ENCODE peak calls at places on chromosomes 2 and 18, in ten cellular contexts. One of them, this sample, is unnamed.

GRCh38 chr2:232959139-232959538 is 53.9 kb downstream of the NGEF start:
- DNase-seq in uterus: no peak
- DNase-seq in GM13977: no peak
- DNase-seq in ovary: no peak
- DNase-seq in brain microvascular endothelial cell: no peak
- DNase-seq in fibroblast of lung: no peak
- DNase-seq in body of pancreas: no peak
- DNase-seq in astrocyte of the spinal cord: no peak
- DNase-seq in mesothelial cell of epicardium: no peak
- DNase-seq in GM12865: no peak
- DNase-seq in this sample: no peak

GRCh38 chr2:30622452-30622851 is 175.4 kb downstream of the LCLAT1 start:
- DNase-seq in astrocyte of the spinal cord: no peak
- DNase-seq in GM12865: no peak
- DNase-seq in body of pancreas: no peak
- DNase-seq in brain microvascular endothelial cell: no peak
- DNase-seq in fibroblast of lung: no peak
- DNase-seq in ovary: no peak
- DNase-seq in GM13977: no peak
- DNase-seq in uterus: no peak
- DNase-seq in mesothelial cell of epicardium: no peak
- DNase-seq in this sample: peak

GRCh38 chr2:223989860-223990237 is 32.6 kb downstream of the MRPL44 start:
- DNase-seq in ovary: no peak
- DNase-seq in astrocyte of the spinal cord: no peak
- DNase-seq in GM13977: no peak
- DNase-seq in mesothelial cell of epicardium: no peak
- DNase-seq in body of pancreas: no peak
- DNase-seq in brain microvascular endothelial cell: no peak
- DNase-seq in GM12865: no peak
- DNase-seq in fibroblast of lung: no peak
- DNase-seq in uterus: no peak
- DNase-seq in this sample: no peak

GRCh38 chr18:51122266-51123045 is 75.0 kb downstream of the MEX3C start:
- DNase-seq in body of pancreas: no peak
- DNase-seq in astrocyte of the spinal cord: no peak
- DNase-seq in uterus: no peak
- DNase-seq in brain microvascular endothelial cell: no peak
- DNase-seq in mesothelial cell of epicardium: no peak
- DNase-seq in GM12865: no peak
- DNase-seq in GM13977: no peak
- DNase-seq in fibroblast of lung: no peak
- DNase-seq in ovary: no peak
- DNase-seq in this sample: no peak

GRCh38 chr2:107591541-107591940 is 235.2 kb upstream of the RGPD4 start:
- DNase-seq in fibroblast of lung: no peak
- DNase-seq in ovary: no peak
- DNase-seq in brain microvascular endothelial cell: no peak
- DNase-seq in GM13977: no peak
- DNase-seq in uterus: no peak
- DNase-seq in mesothelial cell of epicardium: no peak
- DNase-seq in GM12865: no peak
- DNase-seq in astrocyte of the spinal cord: peak
- DNase-seq in body of pancreas: no peak
- DNase-seq in this sample: no peak

GRCh38 chr2:33033524-33034150 is 86.9 kb downstream of the LTBP1 start:
- DNase-seq in GM12865: no peak
- DNase-seq in GM13977: peak
- DNase-seq in mesothelial cell of epicardium: no peak
- DNase-seq in fibroblast of lung: peak
- DNase-seq in uterus: peak
- DNase-seq in body of pancreas: no peak
- DNase-seq in ovary: no peak
- DNase-seq in brain microvascular endothelial cell: peak
- DNase-seq in astrocyte of the spinal cord: peak
- DNase-seq in this sample: no peak

GRCh38 chr2:64601027-64601767 is 52.5 kb downstream of the SERTAD2 start:
- DNase-seq in ovary: no peak
- DNase-seq in fibroblast of lung: peak
- DNase-seq in astrocyte of the spinal cord: no peak
- DNase-seq in mesothelial cell of epicardium: no peak
- DNase-seq in GM12865: no peak
- DNase-seq in GM13977: no peak
- DNase-seq in body of pancreas: no peak
- DNase-seq in uterus: no peak
- DNase-seq in brain microvascular endothelial cell: no peak
- DNase-seq in this sample: no peak

GRCh38 chr18:45335644-45336043 is 279.6 kb upstream of the SLC14A2 start:
- DNase-seq in astrocyte of the spinal cord: peak
- DNase-seq in brain microvascular endothelial cell: no peak
- DNase-seq in GM13977: no peak
- DNase-seq in fibroblast of lung: no peak
- DNase-seq in mesothelial cell of epicardium: no peak
- DNase-seq in GM12865: no peak
- DNase-seq in uterus: no peak
- DNase-seq in body of pancreas: no peak
- DNase-seq in ovary: no peak
- DNase-seq in this sample: no peak

GRCh38 chr18:12432881-12433280 is 25.2 kb downstream of the PRELID3A start:
- DNase-seq in astrocyte of the spinal cord: no peak
- DNase-seq in body of pancreas: no peak
- DNase-seq in ovary: no peak
- DNase-seq in brain microvascular endothelial cell: no peak
- DNase-seq in fibroblast of lung: no peak
- DNase-seq in GM13977: no peak
- DNase-seq in uterus: no peak
- DNase-seq in GM12865: no peak
- DNase-seq in mesothelial cell of epicardium: no peak
- DNase-seq in this sample: no peak

GRCh38 chr2:38261569-38262513 is 115.2 kb downstream of the ATL2 start:
- DNase-seq in astrocyte of the spinal cord: no peak
- DNase-seq in body of pancreas: no peak
- DNase-seq in GM13977: peak
- DNase-seq in uterus: no peak
- DNase-seq in ovary: no peak
- DNase-seq in fibroblast of lung: no peak
- DNase-seq in GM12865: peak
- DNase-seq in mesothelial cell of epicardium: no peak
- DNase-seq in brain microvascular endothelial cell: no peak
- DNase-seq in this sample: peak

GRCh38 chr2:219252084-219252483 is 959 bp upstream of the TUBA4B start:
- DNase-seq in body of pancreas: no peak
- DNase-seq in astrocyte of the spinal cord: no peak
- DNase-seq in uterus: no peak
- DNase-seq in ovary: no peak
- DNase-seq in brain microvascular endothelial cell: no peak
- DNase-seq in fibroblast of lung: no peak
- DNase-seq in mesothelial cell of epicardium: no peak
- DNase-seq in GM13977: no peak
- DNase-seq in GM12865: peak
- DNase-seq in this sample: peak

GRCh38 chr2:123644053-123644452 is 381.0 kb upstream of the CNTNAP5 start:
- DNase-seq in mesothelial cell of epicardium: no peak
- DNase-seq in brain microvascular endothelial cell: no peak
- DNase-seq in body of pancreas: no peak
- DNase-seq in GM12865: no peak
- DNase-seq in astrocyte of the spinal cord: no peak
- DNase-seq in ovary: no peak
- DNase-seq in uterus: no peak
- DNase-seq in fibroblast of lung: no peak
- DNase-seq in GM13977: no peak
- DNase-seq in this sample: no peak

GRCh38 chr2:45264227-45265225 is 255.3 kb upstream of the SIX2 start:
- DNase-seq in body of pancreas: no peak
- DNase-seq in uterus: no peak
- DNase-seq in GM13977: no peak
- DNase-seq in brain microvascular endothelial cell: peak
- DNase-seq in astrocyte of the spinal cord: peak
- DNase-seq in mesothelial cell of epicardium: no peak
- DNase-seq in GM12865: peak
- DNase-seq in ovary: no peak
- DNase-seq in fibroblast of lung: peak
- DNase-seq in this sample: peak

GRCh38 chr18:48294894-48295585 is 114.1 kb downstream of the ZBTB7C start:
- DNase-seq in brain microvascular endothelial cell: no peak
- DNase-seq in astrocyte of the spinal cord: no peak
- DNase-seq in mesothelial cell of epicardium: peak
- DNase-seq in GM12865: no peak
- DNase-seq in GM13977: no peak
- DNase-seq in ovary: no peak
- DNase-seq in body of pancreas: no peak
- DNase-seq in uterus: no peak
- DNase-seq in fibroblast of lung: no peak
- DNase-seq in this sample: no peak

GRCh38 chr18:48297139-48297538 is 112.0 kb downstream of the ZBTB7C start:
- DNase-seq in GM13977: no peak
- DNase-seq in astrocyte of the spinal cord: no peak
- DNase-seq in mesothelial cell of epicardium: no peak
- DNase-seq in fibroblast of lung: no peak
- DNase-seq in uterus: no peak
- DNase-seq in ovary: no peak
- DNase-seq in body of pancreas: no peak
- DNase-seq in GM12865: no peak
- DNase-seq in brain microvascular endothelial cell: no peak
- DNase-seq in this sample: no peak

GRCh38 chr18:48293954-48294893 is 115.0 kb downstream of the ZBTB7C start:
- DNase-seq in GM12865: no peak
- DNase-seq in body of pancreas: peak
- DNase-seq in ovary: no peak
- DNase-seq in fibroblast of lung: no peak
- DNase-seq in uterus: no peak
- DNase-seq in brain microvascular endothelial cell: no peak
- DNase-seq in mesothelial cell of epicardium: peak
- DNase-seq in GM13977: no peak
- DNase-seq in astrocyte of the spinal cord: no peak
- DNase-seq in this sample: no peak

GRCh38 chr18:48296581-48296980 is 112.6 kb downstream of the ZBTB7C start:
- DNase-seq in GM13977: no peak
- DNase-seq in fibroblast of lung: no peak
- DNase-seq in mesothelial cell of epicardium: peak
- DNase-seq in brain microvascular endothelial cell: no peak
- DNase-seq in uterus: no peak
- DNase-seq in body of pancreas: no peak
- DNase-seq in GM12865: no peak
- DNase-seq in ovary: no peak
- DNase-seq in astrocyte of the spinal cord: no peak
- DNase-seq in this sample: no peak

DNA sequence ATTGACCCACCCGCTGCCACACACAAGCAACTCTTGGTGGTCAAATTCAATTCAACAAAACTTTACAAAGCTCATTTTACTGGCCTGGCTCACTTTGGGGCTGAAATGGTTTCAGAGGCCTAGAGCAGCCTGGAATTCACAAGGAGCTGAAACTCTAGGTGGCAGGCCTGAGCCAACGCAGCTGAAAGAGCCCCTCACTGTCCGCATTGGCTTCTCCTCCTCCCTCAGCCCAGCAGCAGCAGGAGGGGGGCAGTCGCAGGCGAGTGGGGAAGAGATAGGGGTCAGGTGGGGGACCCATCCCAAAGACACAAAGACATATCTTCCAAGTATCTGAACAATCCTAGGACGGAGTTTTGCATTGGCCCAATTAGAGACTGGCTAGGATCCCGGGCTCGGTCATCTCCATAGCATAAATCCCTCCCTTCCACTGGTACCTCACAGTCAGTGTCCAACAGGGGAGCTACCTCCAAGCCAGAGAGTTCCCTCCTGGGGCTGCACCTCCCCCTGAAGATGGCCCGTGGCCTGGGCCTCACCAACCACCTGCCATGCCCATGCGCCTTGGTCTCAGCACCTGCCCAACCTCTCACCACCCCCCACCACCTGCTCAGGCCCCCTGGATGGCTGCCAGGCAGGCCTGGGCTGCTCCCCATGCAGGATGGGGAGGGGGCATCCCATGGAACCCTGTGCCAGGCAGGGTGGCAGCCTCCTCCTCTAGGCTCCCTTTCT is 113.4 kb downstream of the ZBTB7C start:
- DNase-seq in body of pancreas: no peak
- DNase-seq in GM13977: no peak
- DNase-seq in GM12865: no peak
- DNase-seq in fibroblast of lung: peak
- DNase-seq in uterus: no peak
- DNase-seq in ovary: no peak
- DNase-seq in astrocyte of the spinal cord: no peak
- DNase-seq in mesothelial cell of epicardium: peak
- DNase-seq in brain microvascular endothelial cell: no peak
- DNase-seq in this sample: no peak
- TF ChIP-seq CTCF in body of pancreas: no peak
- TF ChIP-seq CTCF in GM13977: peak
- TF ChIP-seq CTCF in GM12865: no peak
- TF ChIP-seq CTCF in fibroblast of lung: peak
- TF ChIP-seq CTCF in uterus: no peak
- TF ChIP-seq CTCF in ovary: no peak
- TF ChIP-seq CTCF in astrocyte of the spinal cord: peak
- TF ChIP-seq CTCF in mesothelial cell of epicardium: no peak
- TF ChIP-seq CTCF in brain microvascular endothelial cell: peak
- TF ChIP-seq CTCF in this sample: no peak

GRCh38 chr2:192741889-192742288 is 547.2 kb upstream of the TMEFF2 start:
- DNase-seq in GM12865: no peak
- DNase-seq in GM13977: no peak
- DNase-seq in ovary: no peak
- DNase-seq in mesothelial cell of epicardium: no peak
- DNase-seq in brain microvascular endothelial cell: no peak
- DNase-seq in astrocyte of the spinal cord: no peak
- DNase-seq in uterus: no peak
- DNase-seq in fibroblast of lung: no peak
- DNase-seq in body of pancreas: no peak
- DNase-seq in this sample: no peak
- TF ChIP-seq CTCF in GM12865: no peak
- TF ChIP-seq CTCF in GM13977: no peak
- TF ChIP-seq CTCF in ovary: no peak
- TF ChIP-seq CTCF in mesothelial cell of epicardium: no peak
- TF ChIP-seq CTCF in brain microvascular endothelial cell: peak
- TF ChIP-seq CTCF in astrocyte of the spinal cord: peak
- TF ChIP-seq CTCF in uterus: no peak
- TF ChIP-seq CTCF in fibroblast of lung: no peak
- TF ChIP-seq CTCF in body of pancreas: no peak
- TF ChIP-seq CTCF in this sample: no peak

GRCh38 chr2:168920504-168921157 is 19.5 kb downstream of the G6PC2 start:
- DNase-seq in GM13977: peak
- DNase-seq in body of pancreas: no peak
- DNase-seq in mesothelial cell of epicardium: no peak
- DNase-seq in GM12865: peak
- DNase-seq in astrocyte of the spinal cord: peak
- DNase-seq in brain microvascular endothelial cell: no peak
- DNase-seq in fibroblast of lung: peak
- DNase-seq in uterus: no peak
- DNase-seq in ovary: no peak
- DNase-seq in this sample: no peak
- TF ChIP-seq CTCF in GM13977: peak
- TF ChIP-seq CTCF in body of pancreas: peak
- TF ChIP-seq CTCF in mesothelial cell of epicardium: peak
- TF ChIP-seq CTCF in GM12865: peak
- TF ChIP-seq CTCF in astrocyte of the spinal cord: peak
- TF ChIP-seq CTCF in brain microvascular endothelial cell: peak
- TF ChIP-seq CTCF in fibroblast of lung: peak
- TF ChIP-seq CTCF in uterus: peak
- TF ChIP-seq CTCF in ovary: peak
- TF ChIP-seq CTCF in this sample: peak

DNA sequence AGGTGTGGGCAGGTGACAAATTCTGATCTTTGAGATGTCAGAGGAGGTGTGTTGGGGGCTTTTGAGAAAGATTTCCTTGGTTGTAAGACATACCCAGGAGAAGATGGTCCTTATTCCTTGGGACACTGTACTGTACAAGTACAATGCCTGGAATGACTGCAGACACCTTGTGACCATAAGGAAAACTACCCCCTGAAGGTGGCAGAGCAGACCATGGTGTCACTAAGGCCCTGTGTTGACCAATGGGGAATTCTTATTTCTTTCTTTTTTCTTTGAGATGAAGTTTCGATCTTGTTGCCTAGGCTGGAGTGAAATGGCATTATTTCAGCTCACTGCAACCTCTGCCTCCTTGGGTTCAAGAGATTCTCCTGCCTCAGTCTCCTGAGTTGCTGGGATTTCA is 4.4 kb upstream of the ANKRD29 start:
- DNase-seq in astrocyte of the spinal cord: no peak
- DNase-seq in GM13977: no peak
- DNase-seq in mesothelial cell of epicardium: no peak
- DNase-seq in ovary: no peak
- DNase-seq in body of pancreas: no peak
- DNase-seq in GM12865: no peak
- DNase-seq in fibroblast of lung: no peak
- DNase-seq in brain microvascular endothelial cell: no peak
- DNase-seq in uterus: no peak
- DNase-seq in this sample: no peak
- TF ChIP-seq CTCF in astrocyte of the spinal cord: no peak
- TF ChIP-seq CTCF in GM13977: no peak
- TF ChIP-seq CTCF in mesothelial cell of epicardium: no peak
- TF ChIP-seq CTCF in ovary: no peak
- TF ChIP-seq CTCF in body of pancreas: no peak
- TF ChIP-seq CTCF in GM12865: no peak
- TF ChIP-seq CTCF in fibroblast of lung: no peak
- TF ChIP-seq CTCF in brain microvascular endothelial cell: no peak
- TF ChIP-seq CTCF in uterus: no peak
- TF ChIP-seq CTCF in this sample: no peak

This sample was measured in activated CD8-positive, alpha-beta T cell treated with anti-CD3 and anti-CD28 coated beads for 36 hours.